ENCODE peak calls at places on chromosomes 6 and 20, in five cellular contexts. F is left lung, T is GM13976, E is transverse colon, Q is GM20000. G is an unnamed sample.

GRCh38 chr20:11249683-11250082 is 575.9 kb upstream of the JAG1 start:
- DNase-seq in E (no peak), Q (no peak), T (no peak), F (no peak), G (no peak)

GRCh38 chr20:10368702-10369041 is 65.3 kb downstream of the MKKS start:
- DNase-seq in E (no peak), Q (no peak), T (no peak), F (no peak), G (no peak)

GRCh38 chr20:48794360-48794759 is 33.4 kb downstream of the PREX1 start:
- DNase-seq in E (no peak), T (no peak), F (peak; percentile 79), Q (no peak), G (no peak)

GRCh38 chr6:161694995-161695394 is 421.1 kb upstream of the AGPAT4 start:
- DNase-seq in E (no peak), F (no peak), T (no peak), Q (peak; percentile 17), G (no peak)

GRCh38 chr6:134166529-134167221 is 114.3 kb upstream of the SLC2A12 start:
- DNase-seq in F (no peak), E (no peak), T (no peak), Q (no peak), G (no peak)

GRCh38 chr6:54595844-54596243 is 250.7 kb upstream of the FAM83B start:
- DNase-seq in E (no peak), F (no peak), T (no peak), Q (no peak), G (no peak)

GRCh38 chr6:112149719-112150263 is 62.4 kb downstream of the FAM229B start:
- DNase-seq in E (no peak), Q (no peak), F (no peak), T (no peak), G (no peak)

GRCh38 chr20:1277529-1278322 is 11.6 kb downstream of the SNPH start:
- DNase-seq in T (no peak), F (no peak), Q (no peak), E (no peak), G (no peak)

GRCh38 chr6:17972978-17973622 is 14.3 kb downstream of the KIF13A start:
- DNase-seq in T (no peak), Q (no peak), F (no peak), E (no peak), G (no peak)

GRCh38 chr20:6851136-6851535 is 83.7 kb downstream of the BMP2 start:
- DNase-seq in F (no peak), E (no peak), T (no peak), Q (no peak), G (no peak)

GRCh38 chr6:127463056-127463455 is 3.9 kb upstream of the KIAA0408 start:
- DNase-seq in T (no peak), F (no peak), Q (no peak), E (no peak), G (no peak)

GRCh38 chr6:154632121-154632520 is 101.1 kb upstream of the SCAF8 start:
- DNase-seq in E (no peak), Q (no peak), T (no peak), F (no peak), G (no peak)

GRCh38 chr6:100376103-100376502 is 88.6 kb downstream of the SIM1 start:
- DNase-seq in Q (no peak), E (no peak), T (no peak), F (no peak), G (no peak)

GRCh38 chr20:63126876-63127699 is 88.8 kb downstream of the YTHDF1 start:
- DNase-seq in T (no peak), F (no peak), Q (no peak), E (no peak), G (no peak)

GRCh38 chr6:99960027-99960426 is 34.0 kb downstream of the MCHR2 start:
- DNase-seq in F (no peak), T (no peak), Q (no peak), E (no peak), G (no peak)

GRCh38 chr20:3655032-3655405 is 8.2 kb downstream of the GFRA4 start:
- DNase-seq in E (no peak), Q (no peak), T (no peak), F (no peak), G (no peak)

GRCh38 chr6:119310486-119311036 is 39.0 kb downstream of the MAN1A1 start:
- DNase-seq in E (no peak), T (no peak), F (no peak), Q (no peak), G (no peak)

GRCh38 chr6:34451192-34451591 is 14.7 kb upstream of the PACSIN1 start:
- DNase-seq in E (no peak), F (no peak), Q (no peak), T (no peak), G (no peak)

GRCh38 chr6:41732601-41733348 is 2.6 kb downstream of the TFEB start:
- DNase-seq in Q (peak; percentile 87), E (peak; percentile 70), F (no peak), T (peak; percentile 85), G (peak; percentile 77)

GRCh38 chr6:119612871-119613515 is 263.4 kb upstream of the MAN1A1 start:
- DNase-seq in E (no peak), F (no peak), Q (no peak), T (no peak), G (no peak)

GRCh38 chr6:8108759-8109539 is 6.6 kb upstream of the EEF1E1 start:
- DNase-seq in Q (no peak), T (no peak), F (no peak), E (no peak), G (no peak)

GRCh38 chr6:87115402-87116135 is 20.7 kb upstream of the CGA start:
- DNase-seq in E (no peak), T (peak; percentile 42), Q (peak; percentile 59), F (no peak), G (no peak)

GRCh38 chr6:87105823-87106222 is 10.9 kb upstream of the CGA start:
- DNase-seq in F (no peak), T (no peak), Q (no peak), E (no peak), G (no peak)

GRCh38 chr6:87104657-87105056 is 9.8 kb upstream of the CGA start:
- DNase-seq in F (no peak), E (no peak), T (no peak), Q (no peak), G (no peak)

GRCh38 chr6:87110639-87111038 is 15.7 kb upstream of the CGA start:
- DNase-seq in F (no peak), E (no peak), T (no peak), Q (no peak), G (no peak)
- TF ChIP-seq CTCF in F (no peak), E (no peak), T (no peak), Q (no peak), G (no peak)

GRCh38 chr20:55143605-55144004 is 668.2 kb downstream of the DOK5 start:
- DNase-seq in Q (no peak), F (no peak), T (no peak), E (no peak), G (no peak)
- TF ChIP-seq CTCF in Q (no peak), F (no peak), T (no peak), E (no peak), G (no peak)

GRCh38 chr20:15767636-15768369 is 805.4 kb downstream of the KIF16B start:
- DNase-seq in E (no peak), T (no peak), F (no peak), Q (no peak), G (no peak)

GRCh38 chr20:15768370-15768741 is 804.9 kb downstream of the KIF16B start:
- DNase-seq in E (no peak), T (no peak), F (no peak), Q (no peak), G (no peak)

GRCh38 chr20:15760217-15760567 is 813.1 kb downstream of the KIF16B start:
- DNase-seq in T (no peak), Q (no peak), E (no peak), F (no peak), G (no peak)

GRCh38 chr20:15759546-15760216 is 813.6 kb downstream of the KIF16B start:
- DNase-seq in Q (no peak), T (no peak), E (no peak), F (no peak), G (no peak)

GRCh38 chr20:15763344-15763743 is 809.9 kb downstream of the KIF16B start:
- DNase-seq in E (no peak), T (no peak), F (no peak), Q (no peak), G (no peak)
- TF ChIP-seq CTCF in E (no peak), T (no peak), F (no peak), Q (no peak), G (no peak)

GRCh38 chr6:166157930-166158617 is 9.6 kb downstream of the TBXT start:
- DNase-seq in T (no peak), F (no peak), Q (no peak), E (no peak), G (no peak)

GRCh38 chr6:166152660-166153059 is 15.0 kb downstream of the TBXT start:
- DNase-seq in F (no peak), E (no peak), T (no peak), Q (no peak), G (no peak)

GRCh38 chr6:166151798-166152197 is 15.9 kb downstream of the TBXT start:
- DNase-seq in T (no peak), E (no peak), Q (no peak), F (no peak), G (no peak)

GRCh38 chr6:166162599-166163342 is 4.9 kb downstream of the TBXT start:
- DNase-seq in E (no peak), F (no peak), T (peak; percentile 62), Q (peak; percentile 78), G (no peak)

DNA sequence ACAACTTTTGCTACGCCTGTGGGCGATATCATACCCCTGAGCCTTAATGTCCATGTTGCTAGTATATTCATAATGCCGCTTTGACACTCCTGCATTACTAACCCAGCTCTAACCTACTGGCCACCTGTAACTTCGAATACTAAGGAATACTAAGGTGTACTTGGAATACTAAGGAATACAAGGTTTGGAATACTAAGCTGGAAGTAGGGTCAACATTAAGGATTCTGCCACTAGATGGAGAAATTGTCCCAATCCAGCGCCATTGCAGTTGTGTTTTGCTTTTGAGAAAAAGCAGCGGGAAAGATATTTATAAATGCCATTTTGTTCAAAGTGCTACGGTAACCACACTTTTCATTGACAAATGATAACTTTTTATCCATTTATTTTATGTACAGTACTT is 10.7 kb downstream of the TBXT start:
- DNase-seq in E (no peak), F (no peak), T (no peak), Q (no peak), G (no peak)
- TF ChIP-seq CTCF in E (no peak), F (no peak), T (no peak), Q (no peak), G (no peak)